ENCODE peak calls at places on chromosome 17, in seven cellular contexts. H is CD4-positive, CD25-positive, alpha-beta regulatory T cell; N is IMR-90; P is lung; M is naive thymus-derived CD4-positive, alpha-beta T cell; Z is right cardiac atrium; V is GM12878. X is an unnamed sample.

GRCh38 chr17:76014925-76015261 is 12.2 kb downstream of the EVPL start:
- ATAC-seq in Z (no peak), V (no peak), H (no peak), N (no peak), P (no peak), M (no peak), X (no peak)

GRCh38 chr17:32553168-32553567 is 66.4 kb downstream of the CDK5R1 start:
- ATAC-seq in P (no peak), M (peak; percentile 38), N (no peak), Z (no peak), V (peak; percentile 5), H (no peak), X (no peak)

GRCh38 chr17:44875761-44876160 is 23.5 kb downstream of the EFTUD2 start:
- ATAC-seq in H (no peak), M (no peak), P (no peak), N (no peak), V (no peak), Z (no peak), X (no peak)

GRCh38 chr17:35073991-35074627 is 10.6 kb upstream of the RFFL start:
- ATAC-seq in V (peak; percentile 26), H (no peak), M (peak; percentile 41), P (no peak), N (peak; percentile 12), Z (no peak), X (no peak)

GRCh38 chr17:80154166-80154565 is 7.2 kb upstream of the EIF4A3 start:
- ATAC-seq in M (no peak), N (no peak), H (no peak), P (no peak), V (no peak), Z (no peak), X (no peak)

GRCh38 chr17:48961516-48962233 is 6.7 kb downstream of the GIP start:
- ATAC-seq in P (peak; percentile 34), M (no peak), V (no peak), N (peak; percentile 98), H (no peak), Z (no peak), X (no peak)

GRCh38 chr17:72121164-72122001 is 563 bp downstream of the SOX9 start:
- ATAC-seq in H (no peak), P (peak; percentile 10), N (peak; percentile 25), M (no peak), Z (peak; percentile 9), V (peak; percentile 62), X (peak; percentile 19)

GRCh38 chr17:419073-419735 is 66.6 kb upstream of the RPH3AL start:
- ATAC-seq in Z (no peak), M (peak; percentile 63), N (no peak), H (peak; percentile 18), P (no peak), V (no peak), X (no peak)

GRCh38 chr17:74571894-74572293 is 4.6 kb upstream of the CD300H start:
- ATAC-seq in H (no peak), M (no peak), N (no peak), P (no peak), V (no peak), Z (no peak), X (no peak)

GRCh38 chr17:21189361-21189760 is 24.6 kb downstream of the TMEM11 start:
- ATAC-seq in V (no peak), M (no peak), H (no peak), P (no peak), Z (no peak), N (no peak), X (no peak)

GRCh38 chr17:3916825-3917224 is 560 bp upstream of the P2RX1 start:
- ATAC-seq in H (no peak), P (no peak), V (no peak), N (no peak), M (peak; percentile 16), Z (no peak), X (no peak)

GRCh38 chr17:18315498-18316360 is 636 bp downstream of the SMCR8 start:
- ATAC-seq in N (peak; percentile 3), P (no peak), H (peak; percentile 8), V (peak; percentile 3), Z (no peak), M (peak; percentile 36), X (no peak)

GRCh38 chr17:57876866-57877237 is 27.0 kb upstream of the MRPS23 start:
- ATAC-seq in N (no peak), H (no peak), V (no peak), P (no peak), Z (no peak), M (no peak), X (no peak)

GRCh38 chr17:75411328-75412067 is 6.0 kb upstream of the GRB2 start:
- ATAC-seq in H (no peak), Z (no peak), N (no peak), M (no peak), P (no peak), V (no peak), X (no peak)

DNA sequence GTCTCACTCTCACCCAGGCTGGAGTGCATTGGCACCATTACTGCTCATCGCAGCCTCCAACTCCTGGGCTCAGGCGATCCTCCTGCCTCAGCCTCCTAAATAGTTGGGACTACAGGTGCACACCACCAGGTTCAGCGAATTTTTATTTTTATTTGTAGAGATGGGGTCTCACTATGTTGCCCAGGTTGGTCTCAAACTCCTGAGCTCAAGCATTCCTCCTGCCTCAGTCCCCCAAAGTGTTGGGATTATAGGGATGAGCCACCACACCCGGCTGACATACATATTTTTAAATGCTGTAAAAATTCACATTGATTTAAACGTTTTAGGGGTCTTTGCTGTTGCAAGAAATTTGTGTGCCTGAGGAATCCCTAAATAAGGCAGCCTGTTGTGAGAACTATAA is 24.8 kb upstream of the SEC14L1 start:
- ATAC-seq in H (no peak), Z (no peak), V (no peak), M (no peak), N (no peak), P (no peak), X (no peak)
- H3K27ac ChIP-seq in H (no peak overlapping the region), Z (peak overlapping the region; percentile 53), V (no peak overlapping the region), M (no peak overlapping the region), N (no peak overlapping the region), P (peak overlapping the region; percentile 73), X (peak overlapping the region; percentile 13)

GRCh38 chr17:28940675-28941074 is 10.6 kb downstream of the PHF12 start:
- ATAC-seq in V (no peak), H (no peak), M (no peak), P (no peak), Z (peak; percentile 68), N (no peak), X (no peak)

GRCh38 chr17:28938552-28938951 is 12.8 kb downstream of the PHF12 start:
- ATAC-seq in N (no peak), V (no peak), H (no peak), P (no peak), Z (peak; percentile 71), M (no peak), X (no peak)

GRCh38 chr17:28940142-28940541 is 11.2 kb downstream of the PHF12 start:
- ATAC-seq in M (peak; percentile 38), P (no peak), V (no peak), N (no peak), Z (no peak), H (no peak), X (no peak)

GRCh38 chr17:28935744-28936460 is 15.4 kb downstream of the PHF12 start:
- ATAC-seq in P (no peak), H (no peak), Z (no peak), N (peak; percentile 33), V (no peak), M (no peak), X (no peak)

GRCh38 chr17:28937044-28937729 is 14.1 kb downstream of the PHF12 start:
- ATAC-seq in H (no peak), P (peak; percentile 57), Z (peak; percentile 51), M (peak; percentile 8), V (no peak), N (no peak), X (peak; percentile 57)
- H3K4me1 ChIP-seq in H (peaks cover 62% of the 10 kb centered on the region), P (peaks cover 4% of the 10 kb centered on the region), Z (peaks cover 14% of the 10 kb centered on the region), M (peaks cover 20% of the 10 kb centered on the region), V (peaks cover 11% of the 10 kb centered on the region), N (peaks cover 18% of the 10 kb centered on the region), X (peaks cover 21% of the 10 kb centered on the region)

GRCh38 chr17:56676807-56677206 is 83.3 kb downstream of the NOG start:
- ATAC-seq in P (no peak), Z (no peak), M (no peak), V (no peak), N (no peak), H (no peak), X (no peak)
- H3K27ac ChIP-seq in P (no peak overlapping the region), Z (no peak overlapping the region), M (no peak overlapping the region), V (no peak overlapping the region), N (no peak overlapping the region), H (no peak overlapping the region), X (no peak overlapping the region)

GRCh38 chr17:36931096-36931696 is 6.1 kb upstream of the LHX1 start:
- ATAC-seq in P (no peak), H (no peak), M (no peak), N (no peak), Z (no peak), V (no peak), X (no peak)
- H3K4me1 ChIP-seq in P (peaks cover 33% of the 10 kb centered on the region), H (peaks cover 52% of the 10 kb centered on the region), M (peaks cover 27% of the 10 kb centered on the region), N (peaks cover 2% of the 10 kb centered on the region), Z (peaks cover 11% of the 10 kb centered on the region), V (peaks cover 8% of the 10 kb centered on the region), X (peaks cover 36% of the 10 kb centered on the region)

GRCh38 chr17:2094891-2095535 is 40.1 kb downstream of the HIC1 start:
- ATAC-seq in M (no peak), V (peak; percentile 43), N (peak; percentile 65), P (no peak), H (no peak), Z (peak; percentile 89), X (peak; percentile 65)
- H3K27ac ChIP-seq in M (no peak overlapping the region), V (no peak overlapping the region), N (no peak overlapping the region), P (no peak overlapping the region), H (no peak overlapping the region), Z (peak overlapping the region; percentile 3), X (peak overlapping the region; percentile 39)

DNA sequence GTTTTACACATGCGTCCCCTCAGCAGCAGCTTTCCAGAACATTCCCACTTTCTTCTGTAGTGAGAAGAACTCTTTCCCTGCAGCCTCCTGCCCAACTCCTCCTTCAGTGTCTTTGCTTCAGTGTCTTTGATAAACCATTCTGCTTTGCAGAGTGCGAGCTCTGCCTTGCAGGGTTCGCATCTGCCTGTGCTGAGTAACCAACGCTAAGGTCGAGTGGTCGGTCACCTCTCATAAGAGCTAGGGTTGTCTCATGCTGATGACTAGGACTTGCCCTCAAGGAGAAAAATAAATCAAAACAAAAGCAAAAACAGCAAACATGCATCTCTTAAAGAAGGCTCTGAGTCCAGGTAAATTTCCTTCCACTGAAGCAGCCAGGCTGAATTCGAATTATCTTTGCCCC is 22.7 kb downstream of the MAPT start:
- ATAC-seq in P (no peak), N (no peak), H (no peak), Z (no peak), M (no peak), V (no peak), X (no peak)
- H3K4me1 ChIP-seq in P (no peaks in the 10 kb centered on the region), N (no peaks in the 10 kb centered on the region), H (no peaks in the 10 kb centered on the region), Z (no peaks in the 10 kb centered on the region), M (no peaks in the 10 kb centered on the region), V (no peaks in the 10 kb centered on the region), X (no peaks in the 10 kb centered on the region)

X was measured in gastroesophageal sphincter.